ENCODE peak calls at places on chromosome 16, in five cellular contexts. O is H9; D is activated CD8-positive, alpha-beta memory T cell treated with anti-CD3 and anti-CD28 coated beads for 4 hours; R is AG08396; E is ACHN. U is an unnamed sample.

GRCh38 chr16:84667600-84668309 is 19.4 kb downstream of the KLHL36 start:
- DNase-seq in O (no peak), E (no peak), R (no peak), D (no peak), U (no peak)

GRCh38 chr16:67837811-67838210 is 4.3 kb upstream of the THAP11 start:
- DNase-seq in R (no peak), O (no peak), E (no peak), D (no peak), U (no peak)

GRCh38 chr16:10548404-10548803 is 32.0 kb downstream of the EMP2 start:
- DNase-seq in O (no peak), R (no peak), D (no peak), E (no peak), U (no peak)

GRCh38 chr16:81158964-81159363 is 62.8 kb upstream of the GCSH start:
- DNase-seq in E (no peak), O (no peak), R (no peak), D (no peak), U (no peak)

GRCh38 chr16:68776821-68777485 is 39.9 kb downstream of the CDH1 start:
- DNase-seq in E (no peak), R (no peak), D (no peak), O (no peak), U (no peak)

GRCh38 chr16:85428168-85428898 is 184.8 kb upstream of the GSE1 start:
- DNase-seq in R (peak), O (peak), E (peak), D (no peak), U (no peak)

GRCh38 chr16:56833243-56833970 is 31.6 kb upstream of the SLC12A3 start:
- DNase-seq in R (no peak), D (no peak), E (no peak), O (no peak), U (no peak)

GRCh38 chr16:5428932-5429331 is 331.3 kb upstream of the EEF2KMT start:
- DNase-seq in O (peak), D (no peak), R (no peak), E (no peak), U (no peak)

GRCh38 chr16:4734063-4734729 is at the start of the genes ANKS3 and DNAAF8:
- DNase-seq in D (peak), O (peak), R (peak), E (peak), U (peak)

GRCh38 chr16:13923703-13924298 is 3.8 kb downstream of the ERCC4 start:
- DNase-seq in R (peak), D (no peak), O (no peak), E (peak), U (no peak)

GRCh38 chr16:47142469-47143328 is 1.0 kb downstream of the NETO2 start:
- DNase-seq in E (peak), O (peak), R (peak), D (no peak), U (peak)

GRCh38 chr16:52488837-52489289 is 58.1 kb downstream of the TOX3 start:
- DNase-seq in D (no peak), O (no peak), E (no peak), R (no peak), U (no peak)

GRCh38 chr16:67514382-67514828 is 14.2 kb upstream of the RIPOR1 start:
- DNase-seq in D (peak), E (peak), R (no peak), O (peak), U (peak)

GRCh38 chr16:23974223-23974622 is 138.4 kb downstream of the PRKCB start:
- DNase-seq in E (peak), O (peak), D (no peak), R (no peak), U (no peak)

GRCh38 chr16:85720319-85720637 is 30.6 kb downstream of the C16orf74 start:
- DNase-seq in R (no peak), O (no peak), D (no peak), E (peak), U (no peak)

GRCh38 chr16:3121843-3122467 is 9.6 kb downstream of the ZNF205 start:
- DNase-seq in D (no peak), E (no peak), O (no peak), R (no peak), U (no peak)

GRCh38 chr16:12406158-12406557 is 397.5 kb downstream of the CPPED1 start:
- DNase-seq in E (no peak), R (no peak), O (no peak), D (no peak), U (no peak)

GRCh38 chr16:88747588-88748301 is 37.3 kb downstream of the PIEZO1 start:
- DNase-seq in E (peak), O (peak), R (no peak), D (no peak), U (no peak)

GRCh38 chr16:17471745-17472075 is 950 bp upstream of the XYLT1 start:
- DNase-seq in O (no peak), R (peak), D (no peak), E (no peak), U (no peak)

GRCh38 chr16:78257376-78257728 is 157.9 kb downstream of the WWOX start:
- DNase-seq in E (no peak), O (no peak), D (no peak), R (no peak), U (no peak)

GRCh38 chr16:49012961-49013726 is 268.5 kb downstream of the CBLN1 start:
- DNase-seq in E (no peak), R (no peak), D (no peak), O (no peak), U (no peak)

GRCh38 chr16:49350265-49351103 is 23.1 kb upstream of the C16orf78 start:
- DNase-seq in O (peak), R (peak), D (no peak), E (peak), U (no peak)

U was measured in central memory CD8-positive, alpha-beta T cell.